ENCODE peak calls at places on chromosomes 2 and 18, in nine cellular contexts. K, A, Y, R, J, B, U, X and F are unnamed samples.

GRCh38 chr18:6055711-6056110 is 160.4 kb upstream of the TMEM200C start:
- DNase-seq in K (no peak), A (no peak), Y (no peak), R (peak; percentile 22), J (no peak), B (no peak), U (no peak), X (no peak), F (no peak)

GRCh38 chr2:176002684-176003225 is 688 bp upstream of the LNPK start:
- DNase-seq in K (peak; percentile 33), A (no peak), Y (no peak), R (peak; percentile 20), J (no peak), B (no peak), U (no peak), X (peak; percentile 43), F (peak; percentile 18)

GRCh38 chr2:226873826-226874225 is 38.0 kb downstream of the RHBDD1 start:
- DNase-seq in K (no peak), A (no peak), Y (no peak), R (no peak), J (no peak), B (peak; percentile 37), U (no peak), X (no peak), F (no peak)

GRCh38 chr2:26456701-26457224 is 21.2 kb downstream of the OTOF start:
- DNase-seq in K (no peak), A (peak; percentile 73), Y (no peak), R (no peak), J (no peak), B (no peak), U (no peak), X (no peak), F (no peak)

GRCh38 chr18:7566244-7566586 is 901 bp upstream of the PTPRM start:
- DNase-seq in K (no peak), A (no peak), Y (no peak), R (no peak), J (no peak), B (no peak), U (no peak), X (no peak), F (no peak)

GRCh38 chr2:166115589-166115988 is 12.2 kb downstream of the SCN1A start:
- DNase-seq in K (no peak), A (no peak), Y (no peak), R (no peak), J (no peak), B (no peak), U (no peak), X (no peak), F (no peak)

GRCh38 chr2:200469708-200470600 is 39.9 kb downstream of the KCTD18 start:
- DNase-seq in K (no peak), A (no peak), Y (no peak), R (peak; percentile 61), J (no peak), B (no peak), U (no peak), X (peak; percentile 51), F (peak; percentile 25)

GRCh38 chr2:235390108-235390815 is 103.6 kb upstream of the AGAP1 start:
- DNase-seq in K (no peak), A (no peak), Y (no peak), R (no peak), J (no peak), B (peak; percentile 41), U (no peak), X (no peak), F (no peak)

GRCh38 chr2:60463249-60463648 is 90.2 kb downstream of the BCL11A start:
- DNase-seq in K (no peak), A (no peak), Y (no peak), R (peak; percentile 72), J (peak; percentile 33), B (no peak), U (no peak), X (peak; percentile 53), F (no peak)

GRCh38 chr2:239223330-239224248 is 177.2 kb downstream of the HDAC4 start:
- DNase-seq in K (no peak), A (peak; percentile 83), Y (no peak), R (peak; percentile 89), J (peak; percentile 66), B (no peak), U (peak; percentile 39), X (peak; percentile 73), F (no peak)

GRCh38 chr2:235030126-235030525 is 78.3 kb downstream of the SH3BP4 start:
- DNase-seq in K (no peak), A (no peak), Y (no peak), R (no peak), J (no peak), B (no peak), U (peak; percentile 43), X (no peak), F (no peak)

GRCh38 chr2:170313636-170314348 is 135.8 kb downstream of the MYO3B start:
- DNase-seq in K (no peak), A (no peak), Y (no peak), R (no peak), J (peak; percentile 13), B (no peak), U (no peak), X (no peak), F (peak; percentile 93)

GRCh38 chr2:98775146-98775988 is 44.4 kb upstream of the MGAT4A start:
- DNase-seq in K (no peak), A (no peak), Y (no peak), R (no peak), J (no peak), B (no peak), U (no peak), X (no peak), F (no peak)

GRCh38 chr2:47950340-47951280 is 44.3 kb upstream of the FBXO11 start:
- DNase-seq in K (no peak), A (no peak), Y (no peak), R (peak; percentile 3), J (no peak), B (no peak), U (no peak), X (no peak), F (no peak)

GRCh38 chr2:120722603-120723421 is 12.9 kb upstream of the GLI2 start:
- DNase-seq in K (no peak), A (peak; percentile 9), Y (no peak), R (peak; percentile 73), J (no peak), B (no peak), U (peak; percentile 35), X (no peak), F (no peak)

GRCh38 chr2:70111752-70112591 is 24.7 kb downstream of the PCBP1 start:
- DNase-seq in K (no peak), A (no peak), Y (no peak), R (peak; percentile 73), J (no peak), B (no peak), U (peak; percentile 33), X (no peak), F (peak; percentile 10)

GRCh38 chr2:119231975-119232665 is 8.5 kb downstream of the STEAP3 start:
- DNase-seq in K (no peak), A (no peak), Y (no peak), R (no peak), J (no peak), B (no peak), U (no peak), X (no peak), F (no peak)

GRCh38 chr2:143226714-143227541 is 97.7 kb downstream of the ARHGAP15 start:
- DNase-seq in K (no peak), A (no peak), Y (no peak), R (no peak), J (no peak), B (no peak), U (no peak), X (no peak), F (no peak)

GRCh38 chr18:57427429-57428181 is 7.6 kb upstream of the ONECUT2 start:
- DNase-seq in K (no peak), A (no peak), Y (no peak), R (no peak), J (no peak), B (no peak), U (no peak), X (no peak), F (no peak)

GRCh38 chr2:28068098-28068497 is 177.6 kb downstream of the BABAM2 start:
- DNase-seq in K (peak; percentile 14), A (no peak), Y (no peak), R (no peak), J (no peak), B (no peak), U (no peak), X (no peak), F (no peak)

GRCh38 chr2:150485114-150485870 is 2.2 kb downstream of the RND3 start:
- DNase-seq in K (peak; percentile 54), A (peak; percentile 90), Y (no peak), R (peak; percentile 80), J (peak; percentile 54), B (no peak), U (peak; percentile 96), X (peak; percentile 88), F (peak; percentile 75)

GRCh38 chr2:70371753-70372152 is 69.9 kb upstream of the FAM136A start:
- DNase-seq in K (no peak), A (no peak), Y (no peak), R (peak; percentile 78), J (no peak), B (no peak), U (no peak), X (no peak), F (no peak)

GRCh38 chr2:65030933-65031332 is 25.3 kb upstream of the CEP68 start:
- DNase-seq in K (no peak), A (no peak), Y (no peak), R (no peak), J (no peak), B (no peak), U (no peak), X (no peak), F (no peak)